ENCODE peak calls at places on chromosomes 13 and 19, in four cellular contexts. F is left lung; V is effector memory CD4-positive, alpha-beta T cell; G is SK-MEL-5. Q is an unnamed sample.

GRCh38 chr13:23466144-23467002 is 32.9 kb upstream of the SACS start:
- DNase-seq in F (peak), V (peak), G (peak), Q (peak)

GRCh38 chr13:25963681-25964080 is 88.1 kb downstream of the SHISA2 start:
- DNase-seq in F (no peak), V (no peak), G (peak), Q (no peak)

GRCh38 chr13:39062004-39062403 is 23.7 kb downstream of the NHLRC3 start:
- DNase-seq in F (no peak), V (no peak), G (no peak), Q (no peak)

GRCh38 chr13:113023217-113023597 is 54.2 kb downstream of the MCF2L start:
- DNase-seq in F (no peak), V (no peak), G (no peak), Q (peak)

GRCh38 chr13:57638147-57638890 is 6.8 kb downstream of the PCDH17 start:
- DNase-seq in F (no peak), V (no peak), G (no peak), Q (no peak)

GRCh38 chr13:60696602-60697001 is 299.6 kb downstream of the TDRD3 start:
- DNase-seq in F (no peak), V (no peak), G (peak), Q (no peak)

GRCh38 chr19:19444694-19445155 is 39.2 kb downstream of the GATAD2A start:
- DNase-seq in F (no peak), V (no peak), G (peak), Q (peak)

GRCh38 chr13:25598421-25598820 is 226.6 kb downstream of the ATP8A2 start:
- DNase-seq in F (no peak), V (no peak), G (no peak), Q (no peak)

GRCh38 chr19:39265321-39265916 is 2.8 kb upstream of the IFNL2 start:
- DNase-seq in F (no peak), V (no peak), G (no peak), Q (no peak)

Q was measured in bronchial epithelial cell.